ENCODE peak calls at places on chromosomes 12 and 14, in five cellular contexts. L, P, X, V and H are unnamed samples. For H3K4me1, the result is how much of the 10 kb centered on the place peaks cover.

GRCh38 chr12:78118036-78118435 is 287.3 kb downstream of the NAV3 start:
- DNase-seq in L (no peak), P (no peak), X (no peak), V (peak), H (no peak)

GRCh38 chr14:68359862-68360552 is 432.9 kb downstream of the ZFP36L1 start:
- DNase-seq in L (no peak), P (peak), X (peak), V (no peak), H (no peak)

GRCh38 chr12:58757422-58757821 is 162.9 kb downstream of the LRIG3 start:
- DNase-seq in L (no peak), P (no peak), X (no peak), V (no peak), H (no peak)

GRCh38 chr14:103675957-103676356 is 39.3 kb downstream of the XRCC3 start:
- DNase-seq in L (no peak), P (no peak), X (no peak), V (no peak), H (no peak)

GRCh38 chr12:76252031-76252430 is 96.2 kb downstream of the BBS10 start:
- DNase-seq in L (no peak), P (peak), X (no peak), V (peak), H (no peak)

GRCh38 chr12:6225630-6226001 is 25.4 kb downstream of the CD9 start:
- DNase-seq in L (no peak), P (no peak), X (no peak), V (no peak), H (no peak)

GRCh38 chr14:103067231-103067954 is 10.0 kb upstream of the CDC42BPB start:
- DNase-seq in L (no peak), P (peak), X (no peak), V (no peak), H (no peak)

GRCh38 chr12:116015525-116015924 is 262.0 kb downstream of the MED13L start:
- DNase-seq in L (no peak), P (no peak), X (no peak), V (no peak), H (no peak)

GRCh38 chr12:111405856-111406473 is at the start of gene SH2B3:
- DNase-seq in L (no peak), P (no peak), X (no peak), V (no peak), H (no peak)

GRCh38 chr14:55418411-55418810 is 6.8 kb upstream of the ATG14 start:
- DNase-seq in L (no peak), P (no peak), X (no peak), V (no peak), H (no peak)

GRCh38 chr12:47276253-47277070 is 196.7 kb upstream of the AMIGO2 start:
- DNase-seq in L (no peak), P (no peak), X (no peak), V (no peak), H (peak)

GRCh38 chr12:78101181-78101876 is 270.6 kb downstream of the NAV3 start:
- DNase-seq in L (no peak), P (no peak), X (no peak), V (no peak), H (no peak)

GRCh38 chr14:100629696-100630095 is 42.5 kb upstream of the BEGAIN start:
- DNase-seq in L (no peak), P (no peak), X (no peak), V (no peak), H (no peak)

GRCh38 chr14:68160779-68161546 is 341.4 kb downstream of the RAD51B start:
- DNase-seq in L (no peak), P (no peak), X (no peak), V (no peak), H (no peak)

GRCh38 chr12:53053223-53054111 is 3.6 kb downstream of the TNS2 start:
- DNase-seq in L (no peak), P (peak), X (peak), V (peak), H (no peak)

GRCh38 chr12:101859664-101860607 is 17.4 kb upstream of the DRAM1 start:
- DNase-seq in L (no peak), P (no peak), X (no peak), V (no peak), H (no peak)

GRCh38 chr14:94769413-94770250 is at the start of gene GSC:
- DNase-seq in L (no peak), P (peak), X (peak), V (no peak), H (no peak)

GRCh38 chr14:54631016-54631415 is 64.1 kb downstream of the SAMD4A start:
- DNase-seq in L (no peak), P (no peak), X (no peak), V (no peak), H (no peak)

GRCh38 chr12:27355979-27356378 is 23.3 kb downstream of the BMAL2 start:
- DNase-seq in L (no peak), P (no peak), X (no peak), V (no peak), H (no peak)

GRCh38 chr12:97967831-97968230 is 505.2 kb downstream of the RMST start:
- DNase-seq in L (no peak), P (no peak), X (peak), V (no peak), H (no peak)

GRCh38 chr12:52691076-52691764 is 11.0 kb upstream of the KRT1 start:
- DNase-seq in L (no peak), P (no peak), X (peak), V (peak), H (no peak)

GRCh38 chr12:108826115-108826806 is 31.1 kb downstream of the SSH1 start:
- DNase-seq in L (peak), P (peak), X (peak), V (no peak), H (no peak)

GRCh38 chr14:91311284-91311662 is 66.8 kb upstream of the GPR68 start:
- DNase-seq in L (no peak), P (no peak), X (no peak), V (no peak), H (no peak)

GRCh38 chr14:76937181-76938091 is 91.1 kb downstream of the IRF2BPL start:
- DNase-seq in L (no peak), P (peak), X (peak), V (peak), H (no peak)

GRCh38 chr12:54016478-54016964 is 7.7 kb downstream of the HOXC8 start:
- DNase-seq in L (no peak), P (no peak), X (no peak), V (peak), H (no peak)

GRCh38 chr12:121830588-121831265 is 26.9 kb downstream of the SETD1B start:
- DNase-seq in L (no peak), P (no peak), X (no peak), V (no peak), H (no peak)

GRCh38 chr12:68428724-68429580 is 96.8 kb upstream of the MDM1 start:
- DNase-seq in L (no peak), P (no peak), X (no peak), V (no peak), H (no peak)

GRCh38 chr14:25696176-25696575 is 646.2 kb upstream of the STXBP6 start:
- DNase-seq in L (no peak), P (no peak), X (no peak), V (no peak), H (no peak)

GRCh38 chr12:92042791-92043531 is 102.7 kb downstream of the BTG1 start:
- DNase-seq in L (no peak), P (no peak), X (no peak), V (no peak), H (no peak)

GRCh38 chr12:40152783-40153383 is 47.0 kb upstream of the SLC2A13 start:
- DNase-seq in L (no peak), P (peak), X (peak), V (peak), H (no peak)

GRCh38 chr12:130203151-130203550 is 40.9 kb downstream of the FZD10 start:
- DNase-seq in L (no peak), P (no peak), X (no peak), V (peak), H (no peak)

GRCh38 chr12:64577046-64577445 is 33.2 kb upstream of the RASSF3 start:
- DNase-seq in L (no peak), P (no peak), X (no peak), V (no peak), H (no peak)

GRCh38 chr12:45349911-45350310 is 134.0 kb downstream of the ANO6 start:
- DNase-seq in L (no peak), P (no peak), X (no peak), V (no peak), H (no peak)

GRCh38 chr12:51025182-51025747 is 919 bp downstream of the SLC11A2 start:
- DNase-seq in L (no peak), P (no peak), X (no peak), V (no peak), H (no peak)

GRCh38 chr12:31246470-31246850 is 79.5 kb downstream of the SINHCAF start:
- DNase-seq in L (no peak), P (no peak), X (no peak), V (no peak), H (no peak)
- H3K4me1 ChIP-seq in L (under half), P (under half), X (under half), V (under half), H (under half)

GRCh38 chr14:92974541-92975345 is 51.8 kb downstream of the CHGA start:
- DNase-seq in L (no peak), P (no peak), X (no peak), V (no peak), H (no peak)
- H3K27ac ChIP-seq in L (no peak), P (no peak), X (no peak), V (no peak), H (peak)

GRCh38 chr12:57735952-57736742 is 2.4 kb downstream of the AGAP2 start:
- DNase-seq in L (no peak), P (no peak), X (no peak), V (peak), H (no peak)
- TF ChIP-seq CTCF in L (no peak), P (peak), X (no peak), V (peak), H (no peak)

GRCh38 chr14:22546722-22547071 is 42.3 kb downstream of the DAD1 start:
- DNase-seq in L (no peak), P (no peak), X (no peak), V (no peak), H (no peak)

GRCh38 chr14:22549304-22549962 is 39.6 kb downstream of the DAD1 start:
- DNase-seq in L (no peak), P (no peak), X (no peak), V (no peak), H (no peak)

GRCh38 chr14:22545842-22546721 is 42.9 kb downstream of the DAD1 start:
- DNase-seq in L (no peak), P (no peak), X (no peak), V (peak), H (no peak)

GRCh38 chr14:22547948-22548750 is 40.9 kb downstream of the DAD1 start:
- DNase-seq in L (no peak), P (no peak), X (no peak), V (no peak), H (no peak)

DNA sequence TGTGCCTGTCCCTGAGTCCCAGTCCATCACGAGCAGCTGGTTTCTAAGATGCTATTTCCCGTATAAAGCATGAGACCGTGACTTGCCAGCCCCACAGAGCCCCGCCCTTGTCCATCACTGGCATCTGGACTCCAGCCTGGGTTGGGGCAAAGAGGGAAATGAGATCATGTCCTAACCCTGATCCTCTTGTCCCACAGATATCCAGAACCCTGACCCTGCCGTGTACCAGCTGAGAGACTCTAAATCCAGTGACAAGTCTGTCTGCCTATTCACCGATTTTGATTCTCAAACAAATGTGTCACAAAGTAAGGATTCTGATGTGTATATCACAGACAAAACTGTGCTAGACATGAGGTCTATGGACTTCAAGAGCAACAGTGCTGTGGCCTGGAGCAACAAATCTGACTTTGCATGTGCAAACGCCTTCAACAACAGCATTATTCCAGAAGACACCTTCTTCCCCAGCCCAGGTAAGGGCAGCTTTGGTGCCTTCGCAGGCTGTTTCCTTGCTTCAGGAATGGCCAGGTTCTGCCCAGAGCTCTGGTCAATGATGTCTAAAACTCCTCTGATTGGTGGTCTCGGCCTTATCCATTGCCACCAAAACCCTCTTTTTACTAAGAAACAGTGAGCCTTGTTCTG is 41.6 kb downstream of the DAD1 start:
- DNase-seq in L (no peak), P (peak), X (no peak), V (no peak), H (no peak)
- H3K4me1 ChIP-seq in L (under half), P (under half), X (under half), V (under half), H (under half)

GRCh38 chr12:22047495-22047894 is 1.5 kb downstream of the CMAS start:
- DNase-seq in L (no peak), P (no peak), X (no peak), V (no peak), H (no peak)
- H3K27ac ChIP-seq in L (no peak), P (no peak), X (no peak), V (no peak), H (peak)

DNA sequence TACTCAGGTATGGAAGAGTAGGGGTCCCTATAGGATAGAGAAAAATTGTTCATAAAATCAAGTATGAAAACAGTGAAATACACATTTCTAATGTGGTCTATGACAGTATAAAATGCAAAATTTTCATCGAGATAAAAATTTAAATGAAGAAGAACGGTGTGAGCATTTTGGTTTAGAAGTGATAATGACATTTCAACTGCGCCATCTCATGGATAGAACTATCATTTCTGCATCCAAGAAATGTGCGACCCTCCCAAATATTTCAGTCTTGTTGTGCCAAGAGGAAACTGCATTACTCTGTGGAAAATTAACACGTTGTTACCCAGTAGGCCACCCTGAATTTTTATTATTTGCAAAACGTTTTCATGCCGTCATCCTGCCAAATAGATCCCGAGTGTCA is 108.8 kb downstream of the CRACR2A start:
- DNase-seq in L (no peak), P (no peak), X (no peak), V (no peak), H (no peak)
- TF ChIP-seq CTCF in L (no peak), P (no peak), X (no peak), V (peak), H (no peak)

GRCh38 chr14:59358774-59359173 is 106.4 kb downstream of the GPR135 start:
- DNase-seq in L (no peak), P (no peak), X (no peak), V (no peak), H (no peak)
- H3K4me1 ChIP-seq in L (half or more), P (under half), X (under half), V (under half), H (half or more)

GRCh38 chr12:106138279-106138645 is 492 bp downstream of the NUAK1 start:
- DNase-seq in L (no peak), P (no peak), X (peak), V (peak), H (no peak)
- H3K27ac ChIP-seq in L (peak), P (peak), X (peak), V (peak), H (peak)

GRCh38 chr14:74501135-74501614 is 7.6 kb downstream of the ISCA2 start:
- DNase-seq in L (no peak), P (peak), X (peak), V (peak), H (no peak)
- TF ChIP-seq CTCF in L (peak), P (peak), X (peak), V (peak), H (peak)